ENCODE peak calls at places on chromosomes 4 and X, in eight cellular contexts. N is mammary epithelial cell; I is activated effector memory CD4-positive, alpha-beta T cell treated with Interleukin-2 at 50 U/mL for 16 hours; Y is posterior vena cava; E is GM06990; S is T-helper 2 cell; H is activated CD8-positive, alpha-beta T cell treated with anti-CD3 and anti-CD28 coated beads for 36 hours; Z is iris pigment epithelial cell. G is an unnamed sample.

GRCh38 chr4:74370912-74371311 is 6.0 kb downstream of the EREG start:
- DNase-seq in N (peak), I (no peak), Y (no peak), E (no peak), S (no peak), H (peak), Z (peak), G (no peak)

GRCh38 chr4:95779447-95779846 is 60.4 kb upstream of the PDHA2 start:
- DNase-seq in N (no peak), I (no peak), Y (no peak), E (no peak), S (no peak), H (no peak), Z (no peak), G (no peak)

GRCh38 chr4:182895791-182896292 is 21.3 kb downstream of the DCTD start:
- DNase-seq in N (no peak), I (no peak), Y (no peak), E (no peak), S (no peak), H (no peak), Z (no peak), G (no peak)

GRCh38 chr4:132332932-132333722 is 816.0 kb upstream of the PCDH10 start:
- DNase-seq in N (peak), I (no peak), Y (no peak), E (no peak), S (no peak), H (no peak), Z (peak), G (no peak)

GRCh38 chrX:119895843-119896326 is at the start of gene AKAP14:
- DNase-seq in N (no peak), I (no peak), Y (no peak), E (no peak), S (no peak), H (no peak), Z (peak), G (no peak)

GRCh38 chr4:148776944-148777343 is 334.7 kb upstream of the NR3C2 start:
- DNase-seq in N (no peak), I (no peak), Y (no peak), E (no peak), S (no peak), H (no peak), Z (peak), G (no peak)

GRCh38 chr4:155946486-155946885 is 7.2 kb downstream of the CTSO start:
- DNase-seq in N (no peak), I (no peak), Y (no peak), E (no peak), S (no peak), H (no peak), Z (peak), G (no peak)

GRCh38 chrX:69038188-69038587 is 127.1 kb downstream of the PJA1 start:
- DNase-seq in N (no peak), I (no peak), Y (no peak), E (no peak), S (no peak), H (no peak), Z (no peak), G (no peak)

GRCh38 chrX:43813898-43814297 is 68.4 kb downstream of the MAOB start:
- DNase-seq in N (no peak), I (no peak), Y (no peak), E (no peak), S (no peak), H (peak), Z (peak), G (no peak)